ENCODE peak calls at places on chromosomes 11 and 22, in eight cellular contexts. J, L, Z, X, B, G, Y and E are unnamed samples.

GRCh38 chr11:39807904-39808303 is 1651.5 kb downstream of the LRRC4C start:
- DNase-seq in J (no peak), L (no peak), Z (no peak), X (no peak), B (no peak), G (no peak), Y (no peak), E (no peak)

GRCh38 chr11:47980093-47980906 is at the start of gene PTPRJ:
- DNase-seq in J (peak; percentile 58), L (peak; percentile 39), Z (peak; percentile 81), X (peak; percentile 39), B (peak; percentile 75), G (no peak), Y (peak; percentile 24), E (no peak)

GRCh38 chr11:68998390-68998911 is 14.6 kb downstream of the MRGPRF start:
- DNase-seq in J (peak; percentile 67), L (no peak), Z (peak; percentile 24), X (no peak), B (no peak), G (no peak), Y (peak; percentile 69), E (no peak)

GRCh38 chr11:78840623-78841022 is 266.0 kb upstream of the NARS2 start:
- DNase-seq in J (no peak), L (no peak), Z (no peak), X (no peak), B (no peak), G (no peak), Y (peak; percentile 90), E (no peak)

GRCh38 chr11:65310215-65310614 is 4.5 kb upstream of the CDC42EP2 start:
- DNase-seq in J (no peak), L (no peak), Z (peak; percentile 70), X (no peak), B (peak; percentile 34), G (no peak), Y (peak; percentile 56), E (no peak)

GRCh38 chr11:134786636-134787035 is 374.6 kb upstream of the B3GAT1 start:
- DNase-seq in J (no peak), L (no peak), Z (no peak), X (no peak), B (no peak), G (no peak), Y (no peak), E (no peak)

GRCh38 chr11:113629562-113629961 is 76.5 kb downstream of the TMPRSS5 start:
- DNase-seq in J (no peak), L (no peak), Z (no peak), X (no peak), B (no peak), G (no peak), Y (no peak), E (no peak)

GRCh38 chr11:71120346-71120963 is 131.9 kb downstream of the SHANK2 start:
- DNase-seq in J (no peak), L (no peak), Z (peak; percentile 88), X (no peak), B (peak; percentile 81), G (no peak), Y (peak; percentile 6), E (no peak)

GRCh38 chr11:62033191-62034044 is 66.0 kb upstream of the FTH1 start:
- DNase-seq in J (no peak), L (no peak), Z (no peak), X (no peak), B (no peak), G (no peak), Y (no peak), E (no peak)

GRCh38 chr11:944711-945470 is 19.2 kb downstream of the AP2A2 start:
- DNase-seq in J (no peak), L (no peak), Z (no peak), X (peak; percentile 54), B (no peak), G (no peak), Y (peak; percentile 62), E (no peak)

GRCh38 chr11:16460508-16460907 is 104.2 kb upstream of the SOX6 start:
- DNase-seq in J (no peak), L (no peak), Z (no peak), X (no peak), B (no peak), G (no peak), Y (no peak), E (no peak)

GRCh38 chr22:22720201-22720723 is 75.8 kb downstream of the GGTLC2 start:
- DNase-seq in J (no peak), L (no peak), Z (no peak), X (no peak), B (no peak), G (no peak), Y (peak; percentile 57), E (no peak)

GRCh38 chr11:122308286-122308685 is 192.3 kb upstream of the BLID start:
- DNase-seq in J (no peak), L (no peak), Z (no peak), X (no peak), B (no peak), G (no peak), Y (no peak), E (no peak)

GRCh38 chr11:34299284-34299961 is 58.4 kb downstream of the ABTB2 start:
- DNase-seq in J (no peak), L (no peak), Z (no peak), X (no peak), B (no peak), G (no peak), Y (no peak), E (no peak)

GRCh38 chr22:42939451-42939881 is 75.5 kb downstream of the PACSIN2 start:
- DNase-seq in J (no peak), L (no peak), Z (no peak), X (no peak), B (no peak), G (no peak), Y (no peak), E (no peak)

GRCh38 chr11:19432370-19433163 is 191.8 kb upstream of the E2F8 start:
- DNase-seq in J (no peak), L (no peak), Z (peak; percentile 55), X (peak; percentile 93), B (no peak), G (no peak), Y (peak; percentile 96), E (no peak)

GRCh38 chr11:1297011-1297575 is 12.3 kb downstream of the TOLLIP start:
- DNase-seq in J (peak; percentile 45), L (no peak), Z (no peak), X (no peak), B (peak; percentile 48), G (no peak), Y (no peak), E (peak; percentile 34)

GRCh38 chr22:29032584-29032983 is 29.0 kb downstream of the C22orf31 start:
- DNase-seq in J (no peak), L (no peak), Z (peak; percentile 70), X (peak; percentile 19), B (peak; percentile 54), G (no peak), Y (peak; percentile 34), E (no peak)

GRCh38 chr11:115504279-115505158 is at the start of gene CADM1:
- DNase-seq in J (peak; percentile 99), L (peak; percentile 66), Z (peak; percentile 98), X (peak; percentile 90), B (peak; percentile 98), G (peak; percentile 38), Y (peak; percentile 90), E (peak; percentile 83)

GRCh38 chr11:132332521-132332920 is 962.1 kb downstream of the NTM start:
- DNase-seq in J (no peak), L (no peak), Z (no peak), X (no peak), B (no peak), G (no peak), Y (no peak), E (no peak)

DNA sequence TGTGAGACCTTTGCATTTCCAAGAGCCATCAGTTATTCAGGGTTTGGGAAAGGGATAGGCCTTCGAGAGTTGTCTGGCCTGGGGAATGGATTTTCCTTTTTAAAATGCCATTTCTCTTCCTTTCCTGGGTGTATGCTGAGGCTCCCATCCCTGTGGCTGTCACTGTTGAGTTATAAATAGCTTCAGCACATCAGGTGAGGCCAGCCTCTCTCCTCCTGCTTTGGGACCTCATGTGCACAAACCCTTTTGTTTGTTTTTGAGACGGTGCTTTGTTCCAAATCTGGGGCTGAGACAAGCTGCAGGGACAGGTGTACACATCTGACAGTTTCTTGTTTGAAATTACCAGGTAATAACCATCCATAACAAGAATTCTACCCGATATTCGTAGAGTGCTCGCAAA is 1.3 kb downstream of the TEF start:
- DNase-seq in J (no peak), L (no peak), Z (no peak), X (no peak), B (no peak), G (no peak), Y (no peak), E (no peak)
- H3K4me3 ChIP-seq in J (peak overlapping the region; percentile 74), L (no peak overlapping the region), Z (no peak overlapping the region), X (no peak overlapping the region), B (no peak overlapping the region), G (peak overlapping the region; percentile 77), Y (peak overlapping the region; percentile 80), E (no peak overlapping the region)

DNA sequence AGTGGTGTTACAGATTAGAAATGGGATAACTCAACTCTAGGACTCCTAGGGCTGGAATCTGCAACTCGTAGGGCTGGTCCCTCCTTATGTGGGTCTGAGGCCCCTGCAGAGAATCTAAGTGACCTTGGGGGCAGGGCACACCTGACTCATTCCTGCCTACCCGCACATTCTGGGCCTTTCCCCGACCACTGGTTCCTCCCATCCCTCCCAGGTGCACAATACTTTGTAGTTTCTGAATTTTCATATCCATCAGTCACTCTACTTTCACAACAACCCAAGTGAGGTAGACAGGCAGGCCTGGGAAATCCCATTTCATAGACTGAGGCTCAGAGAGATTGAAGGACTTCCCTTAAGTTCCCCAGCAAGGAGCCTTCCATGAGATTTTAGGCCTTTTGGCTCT is 1.5 kb downstream of the CYB5R2 start:
- DNase-seq in J (no peak), L (no peak), Z (no peak), X (no peak), B (no peak), G (no peak), Y (no peak), E (no peak)
- TF ChIP-seq CTCF in J (no peak), L (no peak), Z (no peak), X (no peak), B (no peak), G (no peak), Y (no peak), E (no peak)

GRCh38 chr22:38503021-38503420 is 3.1 kb downstream of the DDX17 start:
- DNase-seq in J (no peak), L (no peak), Z (no peak), X (no peak), B (no peak), G (no peak), Y (no peak), E (no peak)
- H3K36me3 ChIP-seq in J (peaks cover 47% of the 10 kb centered on the region), L (peaks cover 29% of the 10 kb centered on the region), Z (peaks cover 28% of the 10 kb centered on the region), X (peaks cover 30% of the 10 kb centered on the region), B (peaks cover 17% of the 10 kb centered on the region), G (peaks cover 24% of the 10 kb centered on the region), Y (peaks cover 17% of the 10 kb centered on the region), E (peaks cover 73% of the 10 kb centered on the region)

DNA sequence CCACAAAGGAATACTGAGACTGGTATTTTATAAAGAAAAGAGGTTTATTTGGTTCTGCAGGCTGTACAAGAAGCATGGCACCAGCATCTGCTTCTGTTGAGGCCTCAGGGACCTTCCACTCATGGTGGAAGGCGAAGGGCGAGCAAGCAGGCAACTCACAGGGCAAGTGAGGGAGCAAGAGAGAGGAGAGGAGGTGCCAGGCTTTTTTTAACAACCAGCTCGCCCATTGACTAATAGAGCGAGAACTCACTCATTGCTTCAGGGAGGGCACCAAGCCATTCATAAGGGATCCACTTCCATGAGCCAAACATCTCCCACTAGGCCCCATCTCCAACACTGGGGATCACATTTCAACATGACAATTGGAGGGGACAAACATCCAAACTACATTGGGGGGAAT is 1.2 kb downstream of the PTS start:
- DNase-seq in J (no peak), L (no peak), Z (no peak), X (no peak), B (no peak), G (no peak), Y (no peak), E (no peak)
- H3K4me3 ChIP-seq in J (peak overlapping the region; percentile 98), L (no peak overlapping the region), Z (no peak overlapping the region), X (peak overlapping the region; percentile 90), B (no peak overlapping the region), G (no peak overlapping the region), Y (peak overlapping the region; percentile 92), E (peak overlapping the region; percentile 64)